ENCODE peak calls at places on chromosomes 3 and 15, in six cellular contexts. Q is stimulated activated CD4-positive, alpha-beta T cell treated with anti-CD3 and anti-CD28 coated beads, Interleukin-15, amount 100 ng/mL, for 1 hour; C is Peyer's patch; G is ELR; S is activated effector memory CD4-positive, alpha-beta T cell treated with anti-CD3 and anti-CD28 coated beads, Interleukin-2, amount 50 U/mL, for 16 hours; A is fibroblast of lung. P is an unnamed sample.

GRCh38 chr3:173785004-173785403 is 387.5 kb downstream of the NLGN1 start:
- DNase-seq in Q (no peak), C (no peak), G (peak), S (no peak), A (no peak), P (no peak)

GRCh38 chr15:41554915-41555314 is 4.1 kb upstream of the TYRO3 start:
- DNase-seq in Q (no peak), C (no peak), G (no peak), S (no peak), A (no peak), P (no peak)

GRCh38 chr3:69422751-69423150 is 36.9 kb upstream of the FRMD4B start:
- DNase-seq in Q (no peak), C (no peak), G (peak), S (no peak), A (peak), P (no peak)

GRCh38 chr3:63364909-63365308 is 86.8 kb downstream of the SYNPR start:
- DNase-seq in Q (no peak), C (no peak), G (peak), S (no peak), A (no peak), P (no peak)

GRCh38 chr15:79053894-79054293 is 36.7 kb downstream of the RASGRF1 start:
- DNase-seq in Q (no peak), C (no peak), G (no peak), S (no peak), A (no peak), P (no peak)

GRCh38 chr3:61117045-61117898 is 134.0 kb downstream of the FHIT start:
- DNase-seq in Q (no peak), C (no peak), G (no peak), S (no peak), A (no peak), P (no peak)

GRCh38 chr15:73822998-73823397 is 50.4 kb upstream of the TBC1D21 start:
- DNase-seq in Q (no peak), C (no peak), G (peak), S (no peak), A (peak), P (no peak)

GRCh38 chr3:54999159-54999558 is 71.3 kb upstream of the LRTM1 start:
- DNase-seq in Q (no peak), C (no peak), G (peak), S (no peak), A (peak), P (no peak)

GRCh38 chr15:75924576-75924975 is 20.9 kb downstream of the FBXO22 start:
- DNase-seq in Q (no peak), C (no peak), G (no peak), S (no peak), A (peak), P (no peak)

GRCh38 chr15:44144193-44144592 is 50.9 kb downstream of the FRMD5 start:
- DNase-seq in Q (no peak), C (no peak), G (no peak), S (no peak), A (no peak), P (no peak)

GRCh38 chr15:84586641-84587160 is 14.1 kb upstream of the ZSCAN2 start:
- DNase-seq in Q (no peak), C (no peak), G (no peak), S (no peak), A (peak), P (no peak)

GRCh38 chr15:70014311-70014707 is 83.4 kb downstream of the TLE3 start:
- DNase-seq in Q (no peak), C (peak), G (no peak), S (no peak), A (no peak), P (no peak)

GRCh38 chr3:185552358-185552877 is at the start of gene LIPH:
- DNase-seq in Q (no peak), C (no peak), G (peak), S (no peak), A (peak), P (no peak)

GRCh38 chr3:138314751-138315150 is 14.9 kb downstream of the NME9 start:
- DNase-seq in Q (no peak), C (no peak), G (peak), S (no peak), A (peak), P (no peak)

P was measured in activated T-helper 2 cell treated with anti-CD3 and anti-CD28 coated beads, Interferon-gamma antibody, Interleukin-2, Interleukin-4, amounts not matched to agents 10 μg/mL and 5 μg/mL and 100 μg/mL, durations not matched to agents 14 hours and 24 hours and 36 hours.